ENCODE peak calls at places on chromosomes 13 and 19, in eight cellular contexts. Y is uterus, L is upper lobe of right lung, Z is pancreas, O is right lobe of liver, K is A673, F is adrenal gland, Q is mucosa of descending colon. W is an unnamed sample. For H3K36me3 and H3K4me1, the result is how much of the 10 kb centered on the place peaks cover.

GRCh38 chr13:40152145-40152544 is 496.7 kb downstream of the COG6 start:
- DNase-seq in Z (no peak), Y (no peak), L (no peak), Q (no peak), O (no peak), K (peak), F (no peak), W (peak)

GRCh38 chr19:52679598-52679997 is 41.4 kb upstream of the ZNF83 start:
- DNase-seq in L (no peak), K (no peak), Z (no peak), Q (no peak), Y (no peak), O (no peak), F (no peak), W (no peak)

GRCh38 chr19:48497728-48498575 is 13.7 kb downstream of the LMTK3 start:
- DNase-seq in L (no peak), Q (no peak), F (no peak), O (no peak), Z (no peak), K (peak), Y (no peak), W (no peak)

GRCh38 chr13:46905249-46905648 is 8.4 kb upstream of the HTR2A start:
- DNase-seq in K (no peak), L (no peak), Z (no peak), F (no peak), Y (no peak), Q (no peak), O (no peak), W (peak)

GRCh38 chr19:43798546-43799409 is 3.5 kb downstream of the LYPD5 start:
- DNase-seq in F (no peak), K (peak), L (peak), Q (peak), Y (no peak), O (no peak), Z (peak), W (peak)

GRCh38 chr13:76980075-76980718 is 11.7 kb upstream of the CLN5 start:
- DNase-seq in Q (peak), Z (peak), O (peak), Y (peak), L (peak), F (peak), K (peak), W (peak)

GRCh38 chr19:30646806-30647205 is 274.6 kb downstream of the ZNF536 start:
- DNase-seq in Q (no peak), Y (no peak), K (no peak), Z (no peak), O (no peak), L (no peak), F (no peak), W (no peak)

GRCh38 chr19:44303976-44304568 is 753 bp downstream of the ZNF235 start:
- DNase-seq in Z (no peak), F (peak), O (no peak), Q (no peak), L (no peak), K (peak), Y (no peak), W (no peak)

DNA sequence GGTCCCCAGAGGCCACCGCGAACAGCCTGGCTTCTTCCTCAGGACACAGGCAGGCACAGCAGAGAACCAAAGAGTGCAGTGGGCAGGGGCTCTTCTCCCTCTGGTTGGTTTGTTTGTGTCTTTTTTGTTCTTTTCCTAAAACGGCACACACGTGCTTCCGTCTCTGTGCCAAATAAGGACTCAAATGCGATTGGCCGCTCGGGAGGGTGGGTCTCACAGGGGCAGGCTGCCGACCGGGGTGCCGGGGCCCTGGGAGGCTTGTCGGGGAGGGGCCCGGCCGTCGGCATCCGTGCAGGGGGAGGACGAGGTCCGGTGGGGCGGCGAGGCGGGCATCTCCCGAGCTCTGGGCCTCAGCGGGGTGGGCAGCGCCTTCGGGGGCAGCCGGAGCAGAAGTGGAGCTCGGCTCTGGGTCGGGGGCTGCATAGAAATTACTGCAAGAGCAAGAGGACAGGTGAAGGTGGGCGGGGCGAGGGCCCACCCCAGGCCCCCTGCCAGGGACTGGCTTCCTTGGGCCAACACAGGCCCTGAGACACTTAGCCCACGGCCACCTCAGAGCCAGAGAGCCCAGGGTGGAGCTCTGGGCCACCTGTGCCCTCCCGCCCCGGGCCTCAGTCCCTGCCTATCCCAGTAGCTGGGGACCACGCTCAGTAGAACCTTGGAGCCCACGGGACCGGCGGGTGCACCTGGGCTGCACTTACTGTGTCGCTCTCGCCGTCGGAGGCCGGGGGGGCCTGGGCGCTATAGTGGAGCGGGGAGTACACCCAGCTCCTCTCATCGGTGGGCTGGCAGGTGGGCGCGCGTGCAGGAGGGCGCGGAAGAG is 6.4 kb upstream of the CACTIN start:
- DNase-seq in Z (no peak), L (no peak), O (no peak), Y (no peak), Q (no peak), K (no peak), F (no peak), W (no peak)
- H3K36me3 ChIP-seq in Z (under half), L (under half), O (under half), Y (under half), Q (under half), K (under half), F (under half), W (under half)

DNA sequence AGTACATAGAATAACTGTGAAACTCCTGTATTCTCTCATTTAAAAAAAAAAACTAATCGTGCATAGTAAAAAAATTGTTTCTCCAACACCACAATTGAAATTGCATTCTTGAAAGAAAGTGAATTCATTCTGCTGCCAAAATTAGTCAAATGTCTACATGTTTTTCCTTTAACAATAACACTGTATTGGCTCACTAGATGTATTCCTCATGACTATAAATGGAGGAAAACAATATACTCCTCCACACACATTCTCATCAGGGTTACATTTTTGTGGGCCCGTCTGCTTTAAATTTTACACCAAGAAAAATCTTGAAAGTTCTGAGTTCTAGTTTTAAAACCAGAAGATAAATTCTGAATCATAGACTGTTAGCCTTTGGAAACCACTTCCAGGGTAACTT is 233.6 kb downstream of the KLF12 start:
- DNase-seq in Z (no peak), F (no peak), O (no peak), Y (no peak), L (no peak), K (no peak), Q (no peak), W (no peak)
- H3K4me1 ChIP-seq in Z (under half), F (under half), O (under half), Y (under half), L (under half), K (under half), Q (under half), W (under half)

DNA sequence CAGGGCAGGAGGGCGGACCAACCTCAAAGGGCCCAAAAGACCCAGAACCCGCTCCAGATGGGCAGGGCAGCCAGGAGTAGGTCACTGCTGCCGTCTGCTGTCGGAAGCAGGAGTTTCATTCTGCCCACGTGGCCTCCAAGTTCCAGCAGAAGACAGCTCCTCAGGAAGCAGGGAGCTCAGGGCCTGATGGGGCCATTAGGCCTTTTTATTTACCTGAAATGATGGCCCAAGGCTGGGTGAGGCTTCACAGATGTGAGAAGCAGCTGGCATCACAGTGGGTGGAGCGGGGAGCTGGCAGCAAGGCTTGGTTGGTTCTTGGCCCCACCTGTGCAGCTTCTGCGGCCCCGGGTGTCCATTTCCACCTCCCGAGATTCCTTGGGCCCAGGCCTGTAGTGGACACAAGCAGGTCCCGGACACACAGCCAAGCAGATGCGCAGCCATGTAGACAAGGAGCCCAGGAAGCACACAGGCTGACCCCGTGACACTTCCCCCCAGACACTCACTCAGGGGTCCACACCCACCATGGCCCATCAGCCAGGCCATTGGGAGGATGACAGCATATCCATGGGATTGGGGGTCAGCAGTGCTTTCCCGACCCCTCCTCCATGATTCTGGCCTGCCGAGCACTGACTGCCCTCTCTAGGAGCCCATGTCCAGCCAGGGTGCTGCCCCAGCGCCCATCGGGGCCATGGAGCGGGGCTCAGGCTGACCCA is 26.4 kb downstream of the C13orf46 start:
- DNase-seq in L (no peak), F (peak), Q (peak), O (peak), Z (no peak), Y (peak), K (no peak), W (peak)
- TF ChIP-seq CTCF in L (peak), F (peak), Q (peak), O (peak), Z (peak), Y (peak), K (no peak), W (peak)

DNA sequence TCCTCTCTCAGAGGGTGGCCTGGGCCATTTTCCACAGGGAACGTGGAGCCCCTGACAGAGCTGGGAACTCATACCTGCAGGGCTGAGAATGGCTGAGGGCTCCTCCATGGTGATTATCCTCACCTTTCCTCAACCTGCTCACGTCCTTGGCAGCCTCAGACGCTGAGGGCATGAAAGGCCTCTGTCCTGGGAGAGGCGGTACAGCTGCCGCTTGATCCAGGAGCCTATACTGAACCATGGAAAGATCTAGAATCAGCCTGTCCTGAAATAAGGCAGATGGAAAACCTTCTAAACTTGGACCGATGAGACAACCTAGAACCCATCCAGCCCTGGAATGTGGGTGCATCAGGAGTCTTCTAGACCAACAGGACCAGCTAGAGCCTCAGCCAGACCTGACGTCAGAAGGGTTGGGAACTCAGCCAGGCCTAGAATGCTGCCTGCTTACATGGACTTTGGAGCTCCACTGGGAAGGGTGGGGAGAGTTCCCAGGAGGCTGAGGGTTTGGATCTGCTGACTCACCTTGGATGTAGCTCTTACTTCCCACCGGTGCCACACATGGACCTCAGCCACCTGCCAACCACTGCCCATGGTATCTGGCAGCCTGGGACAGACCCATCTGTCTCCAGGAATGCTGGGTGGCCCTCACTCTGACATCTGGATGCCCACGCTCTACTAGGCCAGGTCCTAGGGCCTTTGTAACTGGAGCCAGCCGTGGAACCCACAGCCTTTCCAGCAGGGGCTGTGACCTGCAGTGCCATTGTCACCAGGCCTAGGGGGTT is 7.5 kb downstream of the KCTD15 start:
- DNase-seq in Y (peak), Z (peak), L (no peak), F (no peak), O (peak), Q (peak), K (no peak), W (peak)
- H3K36me3 ChIP-seq in Y (under half), Z (under half), L (under half), F (under half), O (under half), Q (under half), K (under half), W (under half)

GRCh38 chr13:30125422-30126073 is 181.8 kb downstream of the KATNAL1 start:
- DNase-seq in Z (no peak), Q (no peak), O (no peak), Y (peak), F (no peak), K (no peak), L (no peak), W (no peak)
- H3K4me1 ChIP-seq in Z (under half), Q (under half), O (under half), Y (under half), F (under half), K (under half), L (under half), W (under half)

GRCh38 chr13:78604782-78605611 is 1.6 kb upstream of the POU4F1 start:
- DNase-seq in O (no peak), K (peak), F (no peak), Z (no peak), Y (no peak), L (no peak), Q (no peak), W (no peak)
- TF ChIP-seq CTCF in O (no peak), K (no peak), F (no peak), Z (no peak), Y (no peak), L (no peak), Q (no peak), W (no peak)

GRCh38 chr13:48655291-48655690 is 1.6 kb downstream of the CYSLTR2 start:
- DNase-seq in F (no peak), Z (no peak), O (no peak), Q (no peak), K (no peak), L (no peak), Y (no peak), W (no peak)

GRCh38 chr13:48661112-48661511 is 7.4 kb downstream of the CYSLTR2 start:
- DNase-seq in K (no peak), F (no peak), O (no peak), L (no peak), Z (no peak), Y (no peak), Q (no peak), W (no peak)

GRCh38 chr13:48656621-48657020 is 2.9 kb downstream of the CYSLTR2 start:
- DNase-seq in Q (no peak), F (no peak), K (peak), Z (no peak), L (no peak), O (no peak), Y (no peak), W (no peak)

GRCh38 chr13:48662226-48662625 is 8.5 kb downstream of the CYSLTR2 start:
- DNase-seq in F (no peak), L (no peak), K (no peak), Z (no peak), O (no peak), Y (no peak), Q (no peak), W (no peak)

GRCh38 chr13:48660356-48661076 is 6.8 kb downstream of the CYSLTR2 start:
- DNase-seq in F (no peak), Z (no peak), K (no peak), Y (no peak), L (no peak), Q (no peak), O (no peak), W (peak)
- H3K36me3 ChIP-seq in F (under half), Z (under half), K (under half), Y (under half), L (under half), Q (under half), O (under half), W (under half)

DNA sequence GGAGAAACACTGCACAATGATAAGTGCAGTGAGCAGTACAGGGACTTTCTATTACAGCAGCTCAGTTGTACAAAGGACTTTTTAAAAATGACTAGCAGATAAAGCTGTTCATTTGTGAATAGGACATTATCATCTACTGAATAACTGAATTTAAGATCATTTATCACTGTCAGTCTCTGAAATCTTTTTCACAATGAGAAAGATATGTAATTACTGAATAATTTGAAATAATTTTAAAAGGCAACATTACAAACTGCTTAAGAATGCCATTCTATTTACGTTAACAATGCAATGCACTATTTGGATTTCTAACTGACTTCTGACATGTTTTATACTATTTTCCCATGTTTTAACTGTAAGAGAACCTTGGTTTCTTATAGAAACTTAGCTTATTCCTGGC is 2033.0 kb upstream of the PCDH20 start:
- DNase-seq in Z (no peak), O (no peak), Y (no peak), L (no peak), Q (no peak), F (no peak), K (no peak), W (no peak)
- H3K4me1 ChIP-seq in Z (under half), O (under half), Y (under half), L (under half), Q (under half), F (under half), K (under half), W (under half)

GRCh38 chr19:2841858-2842574 is 741 bp downstream of the ZNF555 start:
- DNase-seq in K (no peak), F (no peak), Z (no peak), Y (no peak), Q (peak), L (no peak), O (no peak), W (no peak)
- TF ChIP-seq CTCF in K (no peak), F (no peak), Z (no peak), Y (no peak), Q (no peak), L (no peak), O (no peak), W (no peak)

GRCh38 chr19:6945733-6946132 is 58.4 kb downstream of the ADGRE1 start:
- DNase-seq in K (no peak), L (no peak), Y (no peak), Z (no peak), F (no peak), O (no peak), Q (no peak), W (no peak)

GRCh38 chr19:6952956-6953355 is 65.6 kb downstream of the ADGRE1 start:
- DNase-seq in Q (no peak), L (no peak), Z (no peak), F (no peak), K (no peak), Y (no peak), O (no peak), W (no peak)

GRCh38 chr19:6947745-6948144 is 60.4 kb downstream of the ADGRE1 start:
- DNase-seq in Z (no peak), Y (no peak), Q (no peak), L (no peak), F (no peak), K (peak), O (no peak), W (no peak)

GRCh38 chr19:6948884-6949283 is 61.5 kb downstream of the ADGRE1 start:
- DNase-seq in O (no peak), K (no peak), Y (no peak), Q (no peak), Z (no peak), F (no peak), L (no peak), W (no peak)
- H3K36me3 ChIP-seq in O (under half), K (under half), Y (under half), Q (under half), Z (under half), F (under half), L (under half), W (under half)

W was measured in cardiac muscle cell.